ENCODE peak calls at places on chromosome 2, in nine cellular contexts. Z, F, N, Y, T, W, O, P and M are unnamed samples.

GRCh38 chr2:46876741-46877384 is 38.7 kb downstream of the MCFD2 start:
- DNase-seq in Z (no peak), F (no peak), N (peak), Y (no peak), T (peak), W (no peak), O (peak), P (no peak), M (no peak)

GRCh38 chr2:37507069-37507410 is 162.6 kb downstream of the QPCT start:
- DNase-seq in Z (no peak), F (no peak), N (no peak), Y (no peak), T (no peak), W (no peak), O (no peak), P (no peak), M (no peak)

GRCh38 chr2:112317303-112318158 is 42.1 kb downstream of the ZC3H6 start:
- DNase-seq in Z (no peak), F (no peak), N (no peak), Y (no peak), T (no peak), W (no peak), O (no peak), P (no peak), M (no peak)

GRCh38 chr2:209938906-209939305 is 63.5 kb upstream of the RPE start:
- DNase-seq in Z (no peak), F (no peak), N (no peak), Y (no peak), T (no peak), W (no peak), O (no peak), P (no peak), M (no peak)

GRCh38 chr2:11863513-11864328 is 117.3 kb downstream of the LPIN1 start:
- DNase-seq in Z (peak), F (peak), N (peak), Y (peak), T (peak), W (peak), O (peak), P (peak), M (peak)

GRCh38 chr2:86788172-86788571 is 2.5 kb downstream of the CD8A start:
- DNase-seq in Z (no peak), F (no peak), N (no peak), Y (no peak), T (no peak), W (no peak), O (no peak), P (no peak), M (no peak)

GRCh38 chr2:46335404-46335965 is 38.3 kb downstream of the EPAS1 start:
- DNase-seq in Z (no peak), F (no peak), N (peak), Y (no peak), T (no peak), W (peak), O (peak), P (no peak), M (no peak)

GRCh38 chr2:56130463-56131070 is 53.2 kb upstream of the CCDC85A start:
- DNase-seq in Z (no peak), F (no peak), N (peak), Y (no peak), T (peak), W (no peak), O (peak), P (no peak), M (no peak)

GRCh38 chr2:210667726-210668125 is 111.3 kb downstream of the CPS1 start:
- DNase-seq in Z (no peak), F (no peak), N (no peak), Y (no peak), T (no peak), W (no peak), O (no peak), P (no peak), M (no peak)

GRCh38 chr2:177174456-177174855 is 38.1 kb upstream of the HNRNPA3 start:
- DNase-seq in Z (no peak), F (no peak), N (no peak), Y (no peak), T (no peak), W (no peak), O (no peak), P (no peak), M (no peak)

GRCh38 chr2:130808482-130809268 is 28.0 kb upstream of the ARHGEF4 start:
- DNase-seq in Z (no peak), F (no peak), N (no peak), Y (no peak), T (no peak), W (no peak), O (no peak), P (no peak), M (peak)

GRCh38 chr2:220434365-220434764 is 806.9 kb downstream of the SLC4A3 start:
- DNase-seq in Z (no peak), F (no peak), N (no peak), Y (no peak), T (peak), W (no peak), O (no peak), P (no peak), M (no peak)

GRCh38 chr2:218998414-218999002 is 5.3 kb upstream of the CRYBA2 start:
- DNase-seq in Z (no peak), F (no peak), N (no peak), Y (no peak), T (no peak), W (no peak), O (peak), P (no peak), M (no peak)

GRCh38 chr2:4354678-4355077 is 651.3 kb downstream of the DCDC2C start:
- DNase-seq in Z (no peak), F (no peak), N (no peak), Y (peak), T (no peak), W (no peak), O (peak), P (no peak), M (no peak)

GRCh38 chr2:225040862-225041209 is 1.4 kb downstream of the DOCK10 start:
- DNase-seq in Z (no peak), F (no peak), N (no peak), Y (peak), T (no peak), W (no peak), O (no peak), P (no peak), M (no peak)

GRCh38 chr2:69966496-69966895 is 5.1 kb upstream of the ASPRV1 start:
- DNase-seq in Z (no peak), F (no peak), N (no peak), Y (no peak), T (no peak), W (no peak), O (no peak), P (no peak), M (no peak)

GRCh38 chr2:148999451-148999891 is 39.0 kb upstream of the LYPD6B start:
- DNase-seq in Z (no peak), F (no peak), N (no peak), Y (no peak), T (no peak), W (no peak), O (no peak), P (no peak), M (no peak)

GRCh38 chr2:105789745-105790466 is 45.2 kb downstream of the NCK2 start:
- DNase-seq in Z (peak), F (peak), N (no peak), Y (peak), T (peak), W (no peak), O (no peak), P (no peak), M (no peak)

GRCh38 chr2:201955702-201956141 is 77.9 kb upstream of the FZD7 start:
- DNase-seq in Z (no peak), F (no peak), N (no peak), Y (no peak), T (no peak), W (peak), O (no peak), P (no peak), M (no peak)

GRCh38 chr2:151299940-151300539 is 10.6 kb upstream of the NMI start:
- DNase-seq in Z (no peak), F (no peak), N (no peak), Y (no peak), T (no peak), W (no peak), O (no peak), P (no peak), M (no peak)

GRCh38 chr2:146820672-146821071 is 1024.2 kb upstream of the ACVR2A start:
- DNase-seq in Z (no peak), F (no peak), N (peak), Y (no peak), T (no peak), W (no peak), O (no peak), P (no peak), M (no peak)

GRCh38 chr2:202479090-202479489 is 103.0 kb downstream of the BMPR2 start:
- DNase-seq in Z (no peak), F (no peak), N (no peak), Y (no peak), T (no peak), W (no peak), O (no peak), P (no peak), M (no peak)